ENCODE peak calls at places on chromosomes 13 and 19, in six cellular contexts. B is GOT3, M is AG04450, L is uterus, U is choroid plexus epithelial cell, W is AG04449. O is an unnamed sample.

GRCh38 chr19:33524024-33524664 is 2.6 kb upstream of the PEPD start:
- DNase-seq in B (no peak), M (no peak), L (peak), U (peak), W (no peak), O (no peak)

GRCh38 chr19:48836089-48837017 is at the start of gene HSD17B14:
- DNase-seq in B (no peak), M (no peak), L (peak), U (peak), W (no peak), O (no peak)

GRCh38 chr19:19059837-19060611 is 3.8 kb upstream of the SLC25A42 start:
- DNase-seq in B (no peak), M (no peak), L (no peak), U (no peak), W (no peak), O (no peak)

GRCh38 chr13:66951426-66951825 is 278.7 kb downstream of the PCDH9 start:
- DNase-seq in B (no peak), M (no peak), L (no peak), U (no peak), W (no peak), O (no peak)

GRCh38 chr13:58476176-58476575 is 844.6 kb downstream of the PCDH17 start:
- DNase-seq in B (no peak), M (no peak), L (no peak), U (no peak), W (no peak), O (no peak)

GRCh38 chr13:21610687-21611086 is 6.7 kb upstream of the MICU2 start:
- DNase-seq in B (no peak), M (no peak), L (no peak), U (no peak), W (no peak), O (no peak)

GRCh38 chr13:24627090-24627714 is 53.0 kb upstream of the ATP12A start:
- DNase-seq in B (no peak), M (no peak), L (no peak), U (no peak), W (no peak), O (no peak)

GRCh38 chr13:100069278-100069677 is 19.6 kb upstream of the PCCA start:
- DNase-seq in B (no peak), M (no peak), L (no peak), U (peak), W (no peak), O (no peak)

GRCh38 chr19:14363203-14364097 is 17.8 kb upstream of the ADGRE5 start:
- DNase-seq in B (no peak), M (no peak), L (peak), U (peak), W (peak), O (peak)

GRCh38 chr13:76856141-76856571 is 30.0 kb downstream of the KCTD12 start:
- DNase-seq in B (no peak), M (no peak), L (no peak), U (peak), W (no peak), O (no peak)

GRCh38 chr19:3770136-3771032 is 1.6 kb downstream of the RAX2 start:
- DNase-seq in B (no peak), M (no peak), L (no peak), U (no peak), W (no peak), O (no peak)

GRCh38 chr19:27738569-27739193 is 1474.3 kb downstream of the UQCRFS1 start:
- DNase-seq in B (no peak), M (no peak), L (no peak), U (no peak), W (no peak), O (peak)

GRCh38 chr13:113952983-113953520 is 20.8 kb downstream of the C13orf46 start:
- DNase-seq in B (no peak), M (no peak), L (no peak), U (no peak), W (no peak), O (no peak)

GRCh38 chr19:6236310-6237291 is 43.2 kb downstream of the MLLT1 start:
- DNase-seq in B (no peak), M (no peak), L (peak), U (no peak), W (no peak), O (peak)

GRCh38 chr13:42532561-42533335 is 41.2 kb upstream of the TNFSF11 start:
- DNase-seq in B (no peak), M (no peak), L (no peak), U (no peak), W (no peak), O (no peak)

GRCh38 chr19:39824143-39825092 is 9.5 kb downstream of the DYRK1B start:
- DNase-seq in B (peak), M (peak), L (peak), U (peak), W (peak), O (peak)

GRCh38 chr13:86946734-86947133 is 724.4 kb upstream of the SLITRK5 start:
- DNase-seq in B (no peak), M (no peak), L (no peak), U (no peak), W (no peak), O (no peak)

GRCh38 chr13:24668955-24669354 is 11.3 kb upstream of the ATP12A start:
- DNase-seq in B (no peak), M (no peak), L (no peak), U (no peak), W (no peak), O (no peak)

GRCh38 chr19:46217476-46217875 is 12.1 kb upstream of the IGFL1 start:
- DNase-seq in B (no peak), M (no peak), L (no peak), U (no peak), W (no peak), O (no peak)

GRCh38 chr19:45560686-45561085 is 23.9 kb downstream of the OPA3 start:
- DNase-seq in B (no peak), M (no peak), L (no peak), U (no peak), W (no peak), O (no peak)

GRCh38 chr13:23794267-23795161 is 94.7 kb downstream of the MIPEP start:
- DNase-seq in B (no peak), M (peak), L (no peak), U (peak), W (no peak), O (no peak)

GRCh38 chr13:29733069-29733700 is 117.2 kb downstream of the UBL3 start:
- DNase-seq in B (no peak), M (no peak), L (no peak), U (no peak), W (no peak), O (no peak)

GRCh38 chr19:12156254-12157058 is at the start of gene ZNF625:
- DNase-seq in B (peak), M (peak), L (peak), U (peak), W (peak), O (peak)